ENCODE peak calls at places on chromosomes 4 and X, in seven cellular contexts. D, V, W, Z, I, R and K are unnamed samples.

GRCh38 chr4:10273030-10273429 is 156.4 kb upstream of the WDR1 start:
- DNase-seq in W (no peak), R (no peak), D (no peak), I (no peak), Z (no peak), V (no peak), K (no peak)

GRCh38 chr4:113497154-113497553 is 264.4 kb downstream of the CAMK2D start:
- DNase-seq in Z (no peak), R (no peak), I (no peak), D (no peak), W (no peak), V (no peak), K (no peak)

GRCh38 chr4:149784018-149784417 is 31.6 kb downstream of the IQCM start:
- DNase-seq in W (no peak), I (no peak), D (no peak), Z (no peak), R (no peak), V (no peak), K (no peak)

GRCh38 chr4:75542824-75543223 is 13.0 kb upstream of the ODAPH start:
- DNase-seq in D (no peak), I (no peak), Z (no peak), W (no peak), V (no peak), R (peak; percentile 20), K (peak; percentile 90)

GRCh38 chrX:125108926-125109325 is 210.7 kb upstream of the TEX13C start:
- DNase-seq in I (no peak), D (no peak), Z (no peak), W (no peak), R (no peak), V (no peak), K (no peak)

GRCh38 chr4:52263612-52264011 is 212.5 kb downstream of the SPATA18 start:
- DNase-seq in Z (no peak), D (no peak), I (no peak), V (peak; percentile 93), R (no peak), W (no peak), K (no peak)

GRCh38 chrX:30275498-30275897 is 28.6 kb downstream of the MAGEB1 start:
- DNase-seq in R (no peak), D (no peak), I (no peak), V (no peak), W (no peak), Z (no peak), K (no peak)

GRCh38 chr4:87985097-87985886 is 9.8 kb downstream of the SPP1 start:
- DNase-seq in V (no peak), I (no peak), D (no peak), W (peak; percentile 77), Z (peak; percentile 66), R (no peak), K (no peak)

GRCh38 chr4:118776166-118776954 is 59.6 kb downstream of the SEC24D start:
- DNase-seq in D (no peak), I (no peak), V (no peak), W (peak; percentile 46), R (no peak), Z (no peak), K (no peak)

GRCh38 chrX:106932960-106933537 is 12.8 kb downstream of the CLDN2 start:
- DNase-seq in R (no peak), Z (no peak), I (no peak), W (no peak), V (no peak), D (no peak), K (no peak)

GRCh38 chr4:54571293-54571723 is 86.4 kb upstream of the KIT start:
- DNase-seq in R (no peak), V (no peak), D (no peak), W (peak; percentile 10), I (no peak), Z (no peak), K (no peak)